ENCODE peak calls at places on chromosomes 16 and 17, in six cellular contexts. X is A549, B is mucosa of descending colon, Y is body of pancreas, L is MCF 10A, P is uterus. S is an unnamed sample.

GRCh38 chr16:49352923-49353322 is 20.7 kb upstream of the C16orf78 start:
- DNase-seq in Y (peak; percentile 12), P (no peak), L (peak; percentile 8), B (no peak), X (no peak), S (no peak)

GRCh38 chr17:74157366-74157765 is 46.1 kb upstream of the RPL38 start:
- DNase-seq in Y (no peak), P (no peak), L (no peak), B (no peak), X (no peak), S (no peak)

GRCh38 chr16:50668368-50669008 is 12.6 kb downstream of the SNX20 start:
- DNase-seq in P (no peak), X (no peak), Y (peak; percentile 55), L (no peak), B (no peak), S (no peak)

GRCh38 chr17:45013021-45013997 is 38.1 kb downstream of the DCAKD start:
- DNase-seq in L (no peak), Y (peak; percentile 40), B (no peak), X (no peak), P (no peak), S (no peak)

GRCh38 chr17:79949646-79950292 is 85.9 kb downstream of the TBC1D16 start:
- DNase-seq in L (no peak), Y (no peak), P (no peak), X (no peak), B (no peak), S (no peak)

GRCh38 chr17:56910509-56911235 is 3.2 kb downstream of the TRIM25 start:
- DNase-seq in P (no peak), Y (no peak), B (no peak), L (no peak), X (no peak), S (no peak)

GRCh38 chr16:29318037-29318436 is 88.5 kb downstream of the NPIPB11 start:
- DNase-seq in P (no peak), X (peak; percentile 16), Y (no peak), B (no peak), L (no peak), S (no peak)

GRCh38 chr17:49830605-49831004 is 17.3 kb downstream of the TAC4 start:
- DNase-seq in X (no peak), Y (no peak), P (no peak), L (no peak), B (no peak), S (no peak)

GRCh38 chr17:12627776-12628491 is 37.8 kb upstream of the MYOCD start:
- DNase-seq in Y (no peak), L (no peak), B (no peak), P (no peak), X (no peak), S (no peak)

GRCh38 chr16:3470723-3471122 is 24.6 kb downstream of the C16orf90 start:
- DNase-seq in P (no peak), X (no peak), Y (peak; percentile 0), L (no peak), B (no peak), S (no peak)
- TF ChIP-seq CTCF in P (no peak), X (no peak), Y (no peak), L (no peak), B (no peak), S (no peak)

GRCh38 chr16:70151941-70152509 is 21.6 kb upstream of the CLEC18C start:
- DNase-seq in L (peak; percentile 53), P (no peak), X (peak; percentile 1), Y (no peak), B (no peak), S (no peak)
- TF ChIP-seq CTCF in L (no peak), P (no peak), X (no peak), Y (no peak), B (no peak), S (no peak)

DNA sequence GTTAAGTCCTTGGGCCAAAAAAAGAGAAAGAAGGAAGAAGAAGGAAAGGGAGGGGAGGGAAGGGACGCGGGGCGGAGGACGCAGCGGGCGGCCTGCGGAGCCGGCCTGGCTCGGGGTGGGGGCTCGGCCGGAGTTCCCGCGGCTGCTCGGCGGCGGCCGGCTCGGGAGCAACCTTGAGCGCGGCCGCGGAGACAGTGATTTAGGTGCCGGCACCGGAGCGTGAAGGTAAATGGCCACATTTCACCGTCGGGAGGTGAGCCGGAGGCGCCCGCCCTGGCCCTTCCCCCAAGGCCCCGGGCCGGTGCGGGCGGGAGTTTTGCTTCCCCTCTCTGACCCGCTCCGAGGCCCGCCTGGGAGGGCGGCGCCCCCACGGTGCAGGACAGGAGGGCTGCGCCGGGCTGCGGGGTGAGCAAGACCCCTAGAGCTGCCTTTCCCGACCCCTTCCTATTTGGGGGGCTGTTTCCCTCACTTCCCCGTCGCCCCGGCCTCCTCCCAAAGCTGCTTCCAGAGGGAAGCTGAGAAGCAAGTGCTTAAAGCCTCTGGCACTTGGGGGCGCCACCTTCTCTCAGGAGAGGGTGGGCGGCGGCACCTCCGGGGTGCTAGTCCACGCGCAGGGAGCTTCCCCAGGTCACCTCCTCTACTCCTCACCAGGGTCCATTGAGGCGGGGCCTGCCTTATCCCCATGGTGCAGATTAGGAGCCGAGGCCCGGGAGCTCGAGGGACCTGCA is 56.5 kb downstream of the MRM1 start:
- DNase-seq in Y (no peak), X (no peak), B (peak; percentile 54), L (no peak), P (no peak), S (no peak)
- TF ChIP-seq CTCF in Y (no peak), X (no peak), B (no peak), L (no peak), P (no peak), S (no peak)

GRCh38 chr16:1338119-1338730 is 4.8 kb downstream of the BAIAP3 start:
- DNase-seq in B (peak; percentile 70), Y (peak; percentile 81), L (peak; percentile 20), P (no peak), X (peak; percentile 50), S (no peak)
- TF ChIP-seq CTCF in B (peak; percentile 22), Y (peak; percentile 60), L (peak; percentile 43), P (no peak), X (peak; percentile 64), S (peak; percentile 30)

GRCh38 chr16:66728804-66729203 is 22.6 kb downstream of the DYNC1LI2 start:
- DNase-seq in L (no peak), P (no peak), B (no peak), Y (peak; percentile 29), X (no peak), S (no peak)
- TF ChIP-seq CTCF in L (no peak), P (no peak), B (no peak), Y (no peak), X (no peak), S (no peak)

GRCh38 chr17:29619251-29619650 is 3.5 kb downstream of the CORO6 start:
- DNase-seq in X (no peak), L (peak; percentile 29), B (no peak), Y (no peak), P (no peak), S (peak; percentile 18)
- TF ChIP-seq CTCF in X (peak; percentile 29), L (no peak), B (no peak), Y (no peak), P (no peak), S (no peak)

GRCh38 chr17:7889166-7889584 is 586 bp downstream of the CHD3 start:
- DNase-seq in X (peak; percentile 98), Y (peak; percentile 99), B (peak; percentile 95), L (peak; percentile 98), P (peak; percentile 95), S (peak; percentile 96)
- TF ChIP-seq CTCF in X (no peak), Y (peak; percentile 90), B (peak; percentile 30), L (peak; percentile 28), P (peak; percentile 50), S (peak; percentile 65)